ENCODE peak calls at places on chromosomes 2 and 18, in six cellular contexts. F is NCI-H1436, M is PC-9, X is germinal center, H is T-helper 22 cell, W is HS-5. V is an unnamed sample.
A peak's percentile ranks its signal among the peaks of the same experiment; 100 is the strongest.

GRCh38 chr18:13625355-13625754 is 101.0 kb downstream of the FAM210A start:
- DNase-seq in F (no peak), M (no peak), X (no peak), H (no peak), W (no peak), V (no peak)

GRCh38 chr2:230384986-230385385 is 31.0 kb upstream of the SP100 start:
- DNase-seq in F (no peak), M (no peak), X (no peak), H (no peak), W (no peak), V (no peak)

GRCh38 chr2:1887915-1888314 is 143.6 kb upstream of the PXDN start:
- DNase-seq in F (no peak), M (no peak), X (no peak), H (no peak), W (no peak), V (no peak)

GRCh38 chr2:125427721-125428315 is 1228.1 kb upstream of the GYPC start:
- DNase-seq in F (no peak), M (no peak), X (no peak), H (no peak), W (no peak), V (no peak)

GRCh38 chr18:75439356-75439755 is 11.9 kb upstream of the SMIM21 start:
- DNase-seq in F (peak; percentile 41), M (no peak), X (no peak), H (no peak), W (no peak), V (no peak)

GRCh38 chr2:130336877-130337734 is 5.6 kb upstream of the IMP4 start:
- DNase-seq in F (peak; percentile 27), M (peak; percentile 74), X (peak; percentile 75), H (peak; percentile 17), W (no peak), V (peak; percentile 78)

GRCh38 chr18:46793565-46793964 is 36.7 kb upstream of the ST8SIA5 start:
- DNase-seq in F (no peak), M (no peak), X (no peak), H (no peak), W (no peak), V (no peak)

GRCh38 chr2:209316141-209316540 is 107.7 kb upstream of the MAP2 start:
- DNase-seq in F (no peak), M (no peak), X (no peak), H (no peak), W (no peak), V (no peak)

GRCh38 chr2:231710751-231711676 is 2.7 kb downstream of the PTMA start:
- DNase-seq in F (no peak), M (no peak), X (no peak), H (no peak), W (no peak), V (peak; percentile 9)

GRCh38 chr18:8307960-8308359 is 301.3 kb upstream of the RAB12 start:
- DNase-seq in F (no peak), M (peak; percentile 13), X (no peak), H (no peak), W (no peak), V (no peak)

GRCh38 chr18:43916984-43917383 is 639.7 kb upstream of the SYT4 start:
- DNase-seq in F (no peak), M (no peak), X (no peak), H (no peak), W (no peak), V (no peak)

GRCh38 chr2:138071720-138072719 is 107.7 kb downstream of the HNMT start:
- DNase-seq in F (peak; percentile 77), M (peak; percentile 96), X (no peak), H (no peak), W (no peak), V (no peak)

GRCh38 chr2:650343-651310 is 26.6 kb downstream of the TMEM18 start:
- DNase-seq in F (no peak), M (no peak), X (no peak), H (no peak), W (no peak), V (no peak)

GRCh38 chr18:59892123-59892522 is 7.7 kb upstream of the PMAIP1 start:
- DNase-seq in F (no peak), M (no peak), X (no peak), H (no peak), W (no peak), V (no peak)

GRCh38 chr2:239179851-239180371 is 220.9 kb downstream of the HDAC4 start:
- DNase-seq in F (no peak), M (no peak), X (no peak), H (no peak), W (no peak), V (no peak)

GRCh38 chr2:208074610-208075356 is 49.5 kb upstream of the PLEKHM3 start:
- DNase-seq in F (no peak), M (no peak), X (no peak), H (no peak), W (no peak), V (no peak)

GRCh38 chr2:235378944-235379343 is 114.9 kb upstream of the AGAP1 start:
- DNase-seq in F (no peak), M (no peak), X (no peak), H (no peak), W (no peak), V (no peak)

GRCh38 chr18:21557607-21558253 is 42.8 kb downstream of the ESCO1 start:
- DNase-seq in F (no peak), M (no peak), X (no peak), H (no peak), W (no peak), V (no peak)

GRCh38 chr2:70477473-70477872 is 76.2 kb downstream of the TGFA start:
- DNase-seq in F (no peak), M (no peak), X (no peak), H (no peak), W (no peak), V (no peak)

GRCh38 chr2:98871506-98871905 is 64.5 kb downstream of the CRACDL start:
- DNase-seq in F (no peak), M (no peak), X (no peak), H (no peak), W (no peak), V (no peak)

GRCh38 chr2:5094192-5094591 is 598.0 kb upstream of the SOX11 start:
- DNase-seq in F (no peak), M (no peak), X (no peak), H (no peak), W (no peak), V (no peak)